ENCODE peak calls at places on chromosomes 12 and 14, in six cellular contexts. U, V, T, B, Z and R are unnamed samples.

GRCh38 chr14:75176142-75176820 is at the start of gene TMED10:
- DNase-seq in T (peak), U (no peak), V (peak), B (peak), Z (peak), R (peak)

GRCh38 chr12:42669471-42669997 is 80.0 kb upstream of the PRICKLE1 start:
- DNase-seq in B (no peak), V (no peak), Z (no peak), U (no peak), T (no peak), R (no peak)

GRCh38 chr14:57732886-57733285 is 133.0 kb downstream of the SLC35F4 start:
- DNase-seq in Z (no peak), V (no peak), U (peak), T (no peak), B (no peak), R (no peak)

GRCh38 chr12:17950898-17951297 is 139.1 kb downstream of the RERGL start:
- DNase-seq in U (no peak), B (no peak), V (no peak), T (no peak), Z (no peak), R (no peak)

GRCh38 chr14:36429692-36430091 is 90.3 kb downstream of the NKX2-1 start:
- DNase-seq in V (no peak), Z (no peak), U (no peak), B (no peak), T (no peak), R (no peak)

GRCh38 chr14:50766338-50766886 is 64.5 kb downstream of the NIN start:
- DNase-seq in V (no peak), T (no peak), U (no peak), Z (no peak), B (no peak), R (no peak)

GRCh38 chr12:104143918-104144317 is 5.9 kb upstream of the NFYB start:
- DNase-seq in Z (no peak), U (no peak), V (no peak), T (no peak), B (no peak), R (no peak)

GRCh38 chr12:126719886-126720666 is 1546.9 kb upstream of the TMEM132C start:
- DNase-seq in Z (no peak), T (no peak), B (no peak), U (no peak), V (no peak), R (no peak)

GRCh38 chr12:131948166-131948712 is 1.5 kb upstream of the EP400 start:
- DNase-seq in B (no peak), V (no peak), U (no peak), T (no peak), Z (no peak), R (no peak)

GRCh38 chr12:62256408-62257079 is 3.7 kb upstream of the USP15 start:
- DNase-seq in U (no peak), V (no peak), Z (no peak), T (no peak), B (no peak), R (no peak)

GRCh38 chr12:3445127-3445978 is 45.6 kb upstream of the PRMT8 start:
- DNase-seq in T (no peak), V (no peak), B (no peak), Z (no peak), U (peak), R (no peak)

GRCh38 chr12:55582066-55582465 is 9.8 kb downstream of the OR2AP1 start:
- DNase-seq in Z (no peak), V (no peak), U (no peak), T (no peak), B (no peak), R (no peak)

GRCh38 chr12:83256581-83256980 is 569.9 kb downstream of the TMTC2 start:
- DNase-seq in B (no peak), V (no peak), T (no peak), Z (peak), U (no peak), R (no peak)

GRCh38 chr12:83265798-83266197 is 579.1 kb downstream of the TMTC2 start:
- DNase-seq in V (no peak), Z (no peak), U (no peak), T (no peak), B (no peak), R (no peak)

GRCh38 chr12:83261998-83262397 is 575.3 kb downstream of the TMTC2 start:
- DNase-seq in V (no peak), U (peak), T (no peak), B (no peak), Z (no peak), R (no peak)
- TF ChIP-seq CTCF in V (no peak), U (peak), T (no peak), B (peak), Z (peak), R (no peak)

DNA sequence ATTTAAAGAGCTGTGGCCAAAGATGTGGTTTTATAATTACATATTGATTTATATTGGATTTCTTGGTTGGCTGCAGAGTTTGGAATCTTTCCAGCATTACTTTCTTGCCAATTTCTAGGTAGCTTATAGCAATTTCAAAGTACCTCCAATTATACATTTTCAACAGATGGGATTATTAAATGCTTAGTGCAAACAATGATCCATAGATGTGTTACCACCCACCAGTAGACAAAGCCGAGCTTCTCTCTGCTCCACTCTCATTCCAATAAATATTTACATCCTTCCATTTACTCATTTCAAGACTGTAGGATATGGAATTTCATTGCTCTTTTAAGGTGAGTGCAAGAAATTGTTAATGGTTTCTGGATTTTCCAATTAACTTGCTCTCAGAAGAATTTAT is 21.6 kb upstream of the TMCC3 start:
- DNase-seq in U (peak), T (no peak), Z (no peak), B (no peak), V (no peak), R (no peak)
- TF ChIP-seq CTCF in U (no peak), T (no peak), Z (no peak), B (no peak), V (no peak), R (no peak)

GRCh38 chr12:31813305-31813704 is 84.5 kb upstream of the AMN1 start:
- DNase-seq in U (no peak), Z (no peak), B (no peak), T (no peak), V (no peak), R (no peak)
- TF ChIP-seq CTCF in U (no peak), Z (no peak), B (peak), T (peak), V (peak), R (no peak)

GRCh38 chr14:63787995-63788946 is 60.4 kb upstream of the SGPP1 start:
- DNase-seq in Z (peak), T (no peak), U (no peak), V (no peak), B (no peak), R (no peak)
- TF ChIP-seq CTCF in Z (no peak), T (no peak), U (no peak), V (no peak), B (no peak), R (no peak)

GRCh38 chr14:21913759-21914158 is 240.1 kb upstream of the OR4E1 start:
- DNase-seq in T (peak), V (peak), U (peak), Z (peak), B (peak), R (peak)
- TF ChIP-seq CTCF in T (peak), V (peak), U (peak), Z (peak), B (peak), R (peak)

GRCh38 chr12:9134981-9135628 is 19.4 kb upstream of the A2M start:
- DNase-seq in V (no peak), U (peak), T (no peak), Z (peak), B (peak), R (peak)
- TF ChIP-seq CTCF in V (peak), U (peak), T (peak), Z (peak), B (peak), R (peak)